ENCODE peak calls at places on chromosomes 5 and 9, in four cellular contexts. One of them, this sample, is unnamed.

GRCh38 chr5:56763711-56764466 is 51.5 kb upstream of the MAP3K1 start:
- DNase-seq in OCI-LY7: peak; percentile 45
- DNase-seq in GM23338: no peak
- DNase-seq in endothelial cell of umbilical vein: no peak
- DNase-seq in this sample: no peak

GRCh38 chr9:106860731-106861584 is 2.0 kb upstream of the ZNF462 start:
- DNase-seq in endothelial cell of umbilical vein: peak; percentile 54
- DNase-seq in GM23338: peak; percentile 83
- DNase-seq in OCI-LY7: no peak
- DNase-seq in this sample: peak; percentile 55

GRCh38 chr5:158532739-158533138 is 567.0 kb downstream of the EBF1 start:
- DNase-seq in endothelial cell of umbilical vein: no peak
- DNase-seq in GM23338: no peak
- DNase-seq in OCI-LY7: no peak
- DNase-seq in this sample: no peak

GRCh38 chr9:136313111-136314055 is 9.5 kb upstream of the CCDC187 start:
- DNase-seq in GM23338: no peak
- DNase-seq in endothelial cell of umbilical vein: no peak
- DNase-seq in OCI-LY7: no peak
- DNase-seq in this sample: no peak

GRCh38 chr9:15253197-15253596 is 53.8 kb downstream of the TTC39B start:
- DNase-seq in endothelial cell of umbilical vein: peak; percentile 24
- DNase-seq in OCI-LY7: no peak
- DNase-seq in GM23338: peak; percentile 61
- DNase-seq in this sample: no peak

GRCh38 chr9:81344366-81344765 is 345.0 kb downstream of the TLE1 start:
- DNase-seq in GM23338: no peak
- DNase-seq in endothelial cell of umbilical vein: no peak
- DNase-seq in OCI-LY7: no peak
- DNase-seq in this sample: peak; percentile 74

GRCh38 chr9:129458663-129459549 is 162.0 kb downstream of the C9orf50 start:
- DNase-seq in endothelial cell of umbilical vein: no peak
- DNase-seq in GM23338: peak; percentile 48
- DNase-seq in OCI-LY7: peak; percentile 34
- DNase-seq in this sample: peak; percentile 75

GRCh38 chr9:131838581-131839280 is 98.9 kb upstream of the RAPGEF1 start:
- DNase-seq in OCI-LY7: no peak
- DNase-seq in GM23338: peak; percentile 48
- DNase-seq in endothelial cell of umbilical vein: no peak
- DNase-seq in this sample: peak; percentile 32

GRCh38 chr9:92492781-92493401 is 10.6 kb upstream of the ASPN start:
- DNase-seq in endothelial cell of umbilical vein: no peak
- DNase-seq in OCI-LY7: no peak
- DNase-seq in GM23338: no peak
- DNase-seq in this sample: no peak

GRCh38 chr9:80320916-80321315 is 749.2 kb downstream of the TLE4 start:
- DNase-seq in OCI-LY7: no peak
- DNase-seq in GM23338: no peak
- DNase-seq in endothelial cell of umbilical vein: no peak
- DNase-seq in this sample: no peak

GRCh38 chr5:135645781-135646180 is 67.0 kb upstream of the CXCL14 start:
- DNase-seq in endothelial cell of umbilical vein: no peak
- DNase-seq in OCI-LY7: no peak
- DNase-seq in GM23338: no peak
- DNase-seq in this sample: no peak
- TF ChIP-seq CTCF in endothelial cell of umbilical vein: no peak
- TF ChIP-seq CTCF in OCI-LY7: no peak
- TF ChIP-seq CTCF in GM23338: no peak
- TF ChIP-seq CTCF in this sample: no peak

DNA sequence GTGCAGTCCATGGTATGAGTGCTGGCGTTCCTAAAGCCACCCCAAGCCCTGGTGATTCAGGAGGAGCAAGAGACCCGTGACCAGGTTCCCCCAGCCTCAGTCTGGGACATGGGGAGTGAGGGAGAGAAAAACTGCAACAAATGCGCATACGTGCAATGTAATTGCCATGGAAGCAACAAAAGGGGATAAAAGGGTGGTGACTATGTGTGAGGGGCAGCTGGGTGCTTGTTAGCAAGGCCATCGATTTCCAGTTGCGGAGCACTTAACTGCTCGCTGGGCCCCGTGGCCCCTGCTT is 709 bp upstream of the SH3PXD2B start:
- DNase-seq in GM23338: peak; percentile 47
- DNase-seq in OCI-LY7: no peak
- DNase-seq in endothelial cell of umbilical vein: peak; percentile 29
- DNase-seq in this sample: no peak
- TF ChIP-seq CTCF in GM23338: no peak
- TF ChIP-seq CTCF in OCI-LY7: no peak
- TF ChIP-seq CTCF in endothelial cell of umbilical vein: no peak
- TF ChIP-seq CTCF in this sample: no peak

GRCh38 chr9:76417394-76417793 is 23.2 kb upstream of the RFK start:
- DNase-seq in GM23338: peak; percentile 79
- DNase-seq in OCI-LY7: no peak
- DNase-seq in endothelial cell of umbilical vein: no peak
- DNase-seq in this sample: no peak

GRCh38 chr9:76423216-76424177 is 29.3 kb upstream of the RFK start:
- DNase-seq in endothelial cell of umbilical vein: no peak
- DNase-seq in OCI-LY7: no peak
- DNase-seq in GM23338: no peak
- DNase-seq in this sample: no peak

GRCh38 chr9:76415731-76416130 is 21.5 kb upstream of the RFK start:
- DNase-seq in OCI-LY7: no peak
- DNase-seq in GM23338: no peak
- DNase-seq in endothelial cell of umbilical vein: peak; percentile 96
- DNase-seq in this sample: no peak

GRCh38 chr9:76424491-76424890 is 30.3 kb upstream of the RFK start:
- DNase-seq in GM23338: no peak
- DNase-seq in endothelial cell of umbilical vein: no peak
- DNase-seq in OCI-LY7: no peak
- DNase-seq in this sample: no peak

DNA sequence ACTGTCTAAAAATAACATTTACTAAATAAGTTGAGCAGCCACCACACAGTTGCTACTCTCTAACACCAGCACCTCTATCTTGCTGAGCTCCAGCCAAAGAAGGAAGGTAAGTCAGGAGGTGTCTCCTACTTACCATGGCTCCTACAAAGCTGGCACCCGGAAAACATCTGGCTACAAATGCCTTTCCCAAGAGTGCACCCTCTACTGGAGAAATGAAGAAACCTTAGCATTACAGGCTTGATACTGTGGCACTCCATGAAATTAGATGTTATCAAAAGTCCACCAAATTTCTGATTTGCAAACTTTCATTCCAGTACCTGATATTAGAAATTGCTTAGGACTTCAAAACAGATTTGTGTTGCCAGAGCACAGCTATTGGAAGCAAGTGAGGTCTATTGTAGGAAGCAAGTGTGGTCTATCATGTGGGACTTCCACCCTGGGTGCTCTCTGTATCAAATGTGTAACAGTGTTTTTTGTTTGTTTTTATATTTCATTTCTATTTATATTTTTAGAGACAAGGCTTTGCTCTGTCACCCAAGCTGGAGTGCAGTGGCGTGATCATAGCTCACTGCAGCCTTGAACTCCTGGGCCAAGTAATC is 25.7 kb upstream of the RFK start:
- DNase-seq in GM23338: peak; percentile 72
- DNase-seq in endothelial cell of umbilical vein: peak; percentile 32
- DNase-seq in OCI-LY7: peak; percentile 60
- DNase-seq in this sample: no peak
- TF ChIP-seq CTCF in GM23338: peak; percentile 69
- TF ChIP-seq CTCF in endothelial cell of umbilical vein: peak; percentile 50
- TF ChIP-seq CTCF in OCI-LY7: peak; percentile 94
- TF ChIP-seq CTCF in this sample: peak; percentile 25

DNA sequence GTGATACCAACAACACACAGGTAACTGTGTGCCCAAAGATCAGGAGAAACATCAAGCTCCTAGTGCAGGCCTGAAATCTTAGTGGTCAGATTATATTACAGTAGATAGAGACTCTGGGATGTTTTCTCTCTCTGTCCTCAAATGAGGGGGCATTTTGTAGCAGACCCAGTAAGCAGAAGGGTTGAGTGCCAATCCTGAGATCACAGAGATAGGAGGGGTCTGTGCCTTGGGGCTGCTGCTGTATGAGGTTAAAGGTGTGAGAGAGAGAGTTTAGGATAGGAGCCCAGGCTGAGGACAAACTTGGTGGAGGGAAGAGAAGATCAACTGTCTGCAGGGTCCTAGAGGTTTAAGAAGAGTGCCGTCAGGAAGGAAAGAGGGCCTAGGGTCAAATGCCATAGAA is 152.3 kb downstream of the DCP2 start:
- DNase-seq in OCI-LY7: no peak
- DNase-seq in GM23338: no peak
- DNase-seq in endothelial cell of umbilical vein: no peak
- DNase-seq in this sample: no peak
- TF ChIP-seq CTCF in OCI-LY7: no peak
- TF ChIP-seq CTCF in GM23338: no peak
- TF ChIP-seq CTCF in endothelial cell of umbilical vein: no peak
- TF ChIP-seq CTCF in this sample: no peak

GRCh38 chr5:38758774-38759423 is 86.9 kb upstream of the OSMR start:
- DNase-seq in endothelial cell of umbilical vein: no peak
- DNase-seq in GM23338: no peak
- DNase-seq in OCI-LY7: no peak
- DNase-seq in this sample: no peak
- TF ChIP-seq CTCF in endothelial cell of umbilical vein: no peak
- TF ChIP-seq CTCF in GM23338: no peak
- TF ChIP-seq CTCF in OCI-LY7: no peak
- TF ChIP-seq CTCF in this sample: no peak

DNA sequence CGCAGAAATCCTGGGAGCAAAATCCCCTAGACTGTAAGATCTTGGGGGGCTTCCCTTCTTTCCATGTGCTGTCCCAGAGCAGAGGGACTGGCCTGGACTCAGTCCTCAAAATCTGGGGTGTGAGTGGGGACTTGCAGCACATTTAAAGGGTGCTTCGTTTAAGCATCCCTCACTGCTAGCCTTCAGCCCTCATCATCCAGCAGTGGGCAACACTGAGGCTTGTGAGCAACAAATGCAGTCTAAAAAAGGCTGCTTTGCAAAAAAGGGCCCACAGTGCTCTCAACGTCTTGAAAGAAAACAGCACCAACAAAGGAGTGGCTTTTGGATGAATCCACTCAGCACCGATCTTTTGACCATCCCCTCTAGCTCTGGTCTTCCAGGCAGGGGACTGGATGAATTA is 128.3 kb upstream of the TBC1D2 start:
- DNase-seq in endothelial cell of umbilical vein: no peak
- DNase-seq in GM23338: peak; percentile 48
- DNase-seq in OCI-LY7: no peak
- DNase-seq in this sample: no peak
- TF ChIP-seq CTCF in endothelial cell of umbilical vein: no peak
- TF ChIP-seq CTCF in GM23338: peak; percentile 30
- TF ChIP-seq CTCF in OCI-LY7: peak; percentile 22
- TF ChIP-seq CTCF in this sample: no peak

DNA sequence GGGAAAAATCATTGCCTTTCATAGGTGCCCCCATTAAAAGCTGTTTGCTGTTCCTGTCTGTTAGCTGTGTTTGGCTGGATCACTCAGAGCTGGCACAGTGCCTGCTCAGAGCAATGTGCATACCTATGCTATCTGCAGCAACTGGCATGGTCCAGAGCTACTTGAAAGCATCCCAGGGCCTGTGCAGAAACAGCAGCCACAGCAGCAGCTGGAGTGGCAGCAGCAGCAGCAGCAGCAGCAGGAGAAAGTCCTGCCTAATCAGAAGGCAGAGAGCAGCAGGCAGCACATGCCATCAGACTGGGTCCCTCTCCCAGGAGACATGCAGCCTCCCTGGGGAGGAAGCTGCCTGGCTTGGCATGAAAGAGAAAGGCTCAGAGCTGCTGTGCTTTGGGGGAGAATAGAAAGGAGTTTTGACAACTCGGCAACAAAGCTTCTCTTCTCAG is 243.8 kb upstream of the WWC1 start:
- DNase-seq in endothelial cell of umbilical vein: no peak
- DNase-seq in OCI-LY7: no peak
- DNase-seq in GM23338: peak; percentile 24
- DNase-seq in this sample: peak; percentile 68
- TF ChIP-seq CTCF in endothelial cell of umbilical vein: no peak
- TF ChIP-seq CTCF in OCI-LY7: peak; percentile 2
- TF ChIP-seq CTCF in GM23338: no peak
- TF ChIP-seq CTCF in this sample: no peak

GRCh38 chr9:18320046-18320445 is 153.9 kb upstream of the ADAMTSL1 start:
- DNase-seq in OCI-LY7: no peak
- DNase-seq in GM23338: peak; percentile 8
- DNase-seq in endothelial cell of umbilical vein: peak; percentile 71
- DNase-seq in this sample: no peak
- TF ChIP-seq CTCF in OCI-LY7: no peak
- TF ChIP-seq CTCF in GM23338: no peak
- TF ChIP-seq CTCF in endothelial cell of umbilical vein: no peak
- TF ChIP-seq CTCF in this sample: no peak

GRCh38 chr5:16709691-16710420 is 93.1 kb upstream of the RETREG1 start:
- DNase-seq in GM23338: no peak
- DNase-seq in OCI-LY7: no peak
- DNase-seq in endothelial cell of umbilical vein: no peak
- DNase-seq in this sample: no peak

GRCh38 chr5:16704945-16705344 is 88.1 kb upstream of the RETREG1 start:
- DNase-seq in OCI-LY7: no peak
- DNase-seq in endothelial cell of umbilical vein: peak; percentile 67
- DNase-seq in GM23338: no peak
- DNase-seq in this sample: no peak

GRCh38 chr5:16707869-16708192 is 91.0 kb upstream of the RETREG1 start:
- DNase-seq in GM23338: no peak
- DNase-seq in endothelial cell of umbilical vein: no peak
- DNase-seq in OCI-LY7: no peak
- DNase-seq in this sample: no peak

GRCh38 chr5:16702964-16703363 is 86.2 kb upstream of the RETREG1 start:
- DNase-seq in GM23338: peak; percentile 24
- DNase-seq in OCI-LY7: no peak
- DNase-seq in endothelial cell of umbilical vein: no peak
- DNase-seq in this sample: no peak

DNA sequence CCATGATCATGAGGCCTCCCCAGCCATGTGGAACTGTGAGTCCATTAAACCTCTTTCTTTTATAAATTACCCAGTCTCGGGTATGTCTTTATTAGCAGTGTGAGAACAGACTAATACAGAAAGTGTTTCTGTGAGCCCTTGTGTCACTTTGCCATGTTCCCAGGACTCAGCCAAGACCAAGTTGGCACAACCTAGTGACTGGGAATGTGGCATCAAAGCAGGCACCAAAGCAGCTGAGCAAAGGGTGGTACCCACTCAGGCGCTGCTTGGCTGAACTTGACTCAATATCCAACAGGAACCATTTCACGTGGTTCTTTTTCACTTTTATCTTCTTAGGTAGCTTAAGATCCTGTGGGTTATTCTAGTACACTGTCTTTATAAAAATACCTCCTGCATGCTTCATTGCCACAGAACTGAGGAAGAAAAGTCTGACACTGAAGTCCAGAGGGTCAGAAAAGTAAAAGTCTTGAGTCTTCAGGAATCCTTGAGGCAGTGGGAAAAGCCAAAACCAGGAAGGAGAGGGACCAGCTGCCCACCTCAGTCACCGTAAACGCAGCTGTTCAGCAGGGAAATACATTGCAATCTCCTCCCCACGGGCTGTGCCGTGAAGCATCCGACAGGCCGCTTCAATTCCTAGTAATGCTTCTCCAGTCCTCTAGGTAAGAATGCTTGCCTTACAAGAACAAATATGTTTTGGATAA is 90.5 kb upstream of the RETREG1 start:
- DNase-seq in OCI-LY7: no peak
- DNase-seq in GM23338: no peak
- DNase-seq in endothelial cell of umbilical vein: no peak
- DNase-seq in this sample: no peak
- TF ChIP-seq CTCF in OCI-LY7: no peak
- TF ChIP-seq CTCF in GM23338: no peak
- TF ChIP-seq CTCF in endothelial cell of umbilical vein: no peak
- TF ChIP-seq CTCF in this sample: no peak

This sample was measured in glutamatergic neuron.